ENCODE peak calls at places on chromosome 22, in seven cellular contexts. D is fibroblast of lung, F is fibroblast of mammary gland, E is neural progenitor cell, Z is DND-41, A is esophagus muscularis mucosa, M is epithelial cell of esophagus. I is an unnamed sample.

GRCh38 chr22:39351689-39352214 is 2.0 kb downstream of the SYNGR1 start:
- DNase-seq in D (peak; percentile 64), F (peak; percentile 10), E (no peak), Z (no peak), A (no peak), M (peak; percentile 47), I (no peak)

GRCh38 chr22:24178502-24179440 is 2.5 kb upstream of the SUSD2 start:
- DNase-seq in D (no peak), F (no peak), E (peak; percentile 58), Z (peak; percentile 20), A (no peak), M (no peak), I (no peak)

GRCh38 chr22:46262449-46263207 is 515 bp downstream of the PKDREJ start:
- DNase-seq in D (peak; percentile 56), F (peak; percentile 65), E (peak; percentile 74), Z (no peak), A (no peak), M (peak; percentile 58), I (no peak)

GRCh38 chr22:48741540-48741939 is 1086.1 kb downstream of the BRD1 start:
- DNase-seq in D (no peak), F (no peak), E (no peak), Z (no peak), A (no peak), M (no peak), I (peak; percentile 18)

GRCh38 chr22:31846161-31847115 is 92.6 kb downstream of the DEPDC5 start:
- DNase-seq in D (peak; percentile 90), F (peak; percentile 57), E (no peak), Z (no peak), A (no peak), M (no peak), I (no peak)

GRCh38 chr22:23094695-23095466 is 24.6 kb downstream of the GNAZ start:
- DNase-seq in D (no peak), F (no peak), E (peak; percentile 21), Z (no peak), A (no peak), M (no peak), I (no peak)

GRCh38 chr22:50340157-50340879 is 2.8 kb upstream of the PPP6R2 start:
- DNase-seq in D (peak; percentile 35), F (no peak), E (peak; percentile 56), Z (no peak), A (no peak), M (no peak), I (peak; percentile 80)

GRCh38 chr22:23151827-23152226 is 6.5 kb downstream of the RAB36 start:
- DNase-seq in D (no peak), F (no peak), E (no peak), Z (no peak), A (no peak), M (no peak), I (no peak)

GRCh38 chr22:46738961-46739870 is 1.2 kb upstream of the CERK start:
- DNase-seq in D (peak; percentile 16), F (peak; percentile 56), E (peak; percentile 36), Z (peak; percentile 52), A (no peak), M (peak; percentile 92), I (peak; percentile 53)

GRCh38 chr22:27918351-27919221 is 470 bp downstream of the PITPNB start:
- DNase-seq in D (peak; percentile 61), F (peak; percentile 48), E (peak; percentile 80), Z (peak; percentile 71), A (peak; percentile 92), M (peak; percentile 60), I (peak; percentile 73)

GRCh38 chr22:25709758-25710157 is 32.2 kb upstream of the MYO18B start:
- DNase-seq in D (no peak), F (no peak), E (no peak), Z (peak; percentile 15), A (no peak), M (peak; percentile 66), I (no peak)

GRCh38 chr22:25716637-25717036 is 25.4 kb upstream of the MYO18B start:
- DNase-seq in D (no peak), F (no peak), E (peak; percentile 11), Z (no peak), A (no peak), M (no peak), I (no peak)

GRCh38 chr22:50257451-50258360 is 3.8 kb downstream of the MAPK12 start:
- DNase-seq in D (no peak), F (no peak), E (no peak), Z (no peak), A (no peak), M (no peak), I (no peak)

DNA sequence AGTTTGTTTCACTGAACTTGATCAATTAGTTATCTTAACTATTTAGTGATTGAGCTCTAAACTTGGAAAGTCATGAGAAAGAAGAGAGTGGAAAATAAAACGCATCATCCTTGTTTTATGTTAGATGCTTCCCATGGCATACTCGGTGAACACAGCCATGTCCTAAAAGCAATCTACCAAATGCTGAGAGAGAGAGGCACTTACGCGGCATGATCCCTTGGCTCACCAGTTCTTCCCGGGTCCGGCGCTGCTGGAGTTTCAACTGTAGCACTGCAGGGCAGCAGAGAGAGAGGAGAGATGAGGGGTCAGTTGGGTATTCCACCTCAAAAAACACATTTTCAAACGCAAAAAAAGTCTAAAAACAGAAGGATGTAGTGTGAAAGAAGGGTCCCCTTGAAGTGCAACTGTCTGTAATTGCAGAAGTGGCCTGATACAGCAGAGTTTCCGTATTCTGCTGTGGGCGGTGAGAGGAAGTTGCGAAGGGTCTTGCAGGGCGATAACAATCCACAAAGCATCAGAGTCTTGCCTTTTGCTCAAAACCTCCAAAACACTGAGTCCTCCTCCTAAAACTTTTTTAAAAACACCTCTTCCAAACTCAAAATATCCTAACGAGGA is 92.7 kb downstream of the SGSM3 start:
- DNase-seq in D (no peak), F (no peak), E (no peak), Z (peak; percentile 67), A (no peak), M (no peak), I (no peak)
- H3K4me3 ChIP-seq in D (no peak overlapping the region), F (no peak overlapping the region), E (no peak overlapping the region), Z (peak overlapping the region; percentile 50), A (peak overlapping the region; percentile 19), M (no peak overlapping the region), I (no peak overlapping the region)

GRCh38 chr22:29481265-29482000 is 1.4 kb downstream of the NEFH start:
- DNase-seq in D (no peak), F (peak; percentile 7), E (peak; percentile 56), Z (no peak), A (no peak), M (no peak), I (no peak)
- H3K4me3 ChIP-seq in D (no peak overlapping the region), F (peak overlapping the region; percentile 16), E (peak overlapping the region; percentile 28), Z (no peak overlapping the region), A (peak overlapping the region; percentile 40), M (peak overlapping the region; percentile 45), I (no peak overlapping the region)

GRCh38 chr22:20180640-20181039 is 29.8 kb upstream of the CCDC188 start:
- DNase-seq in D (no peak), F (no peak), E (no peak), Z (no peak), A (no peak), M (peak; percentile 9), I (no peak)
- H3K4me3 ChIP-seq in D (no peak overlapping the region), F (no peak overlapping the region), E (no peak overlapping the region), Z (no peak overlapping the region), A (no peak overlapping the region), M (no peak overlapping the region), I (no peak overlapping the region)

DNA sequence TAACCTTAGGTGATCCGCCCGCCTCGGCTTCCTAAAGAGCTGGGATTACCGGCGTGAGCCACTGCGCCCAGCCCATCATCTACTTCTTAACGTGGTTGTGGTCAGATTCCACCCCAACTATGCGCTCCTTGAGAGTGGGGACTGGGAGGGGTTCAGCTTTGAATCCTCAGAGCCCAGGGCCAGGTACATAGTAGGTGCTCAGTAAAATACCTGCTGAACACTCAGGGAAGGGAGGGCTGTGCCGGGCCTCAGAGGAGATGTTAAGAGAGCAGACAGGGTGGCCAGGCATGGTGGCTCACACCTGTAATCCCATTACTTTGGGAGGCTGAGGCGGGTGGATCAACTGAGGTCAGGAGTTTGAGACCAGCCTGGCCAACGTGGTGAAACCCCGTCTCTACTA is 1.2 kb upstream of the LGALS1 start:
- DNase-seq in D (no peak), F (no peak), E (no peak), Z (no peak), A (no peak), M (no peak), I (no peak)
- H3K4me3 ChIP-seq in D (no peak overlapping the region), F (no peak overlapping the region), E (no peak overlapping the region), Z (no peak overlapping the region), A (peak overlapping the region; percentile 63), M (no peak overlapping the region), I (no peak overlapping the region)

GRCh38 chr22:43342347-43343261 is 568 bp downstream of the SCUBE1 start:
- DNase-seq in D (no peak), F (no peak), E (peak; percentile 44), Z (no peak), A (no peak), M (no peak), I (no peak)
- H3K4me3 ChIP-seq in D (no peak overlapping the region), F (no peak overlapping the region), E (peak overlapping the region; percentile 75), Z (no peak overlapping the region), A (peak overlapping the region; percentile 61), M (no peak overlapping the region), I (no peak overlapping the region)

DNA sequence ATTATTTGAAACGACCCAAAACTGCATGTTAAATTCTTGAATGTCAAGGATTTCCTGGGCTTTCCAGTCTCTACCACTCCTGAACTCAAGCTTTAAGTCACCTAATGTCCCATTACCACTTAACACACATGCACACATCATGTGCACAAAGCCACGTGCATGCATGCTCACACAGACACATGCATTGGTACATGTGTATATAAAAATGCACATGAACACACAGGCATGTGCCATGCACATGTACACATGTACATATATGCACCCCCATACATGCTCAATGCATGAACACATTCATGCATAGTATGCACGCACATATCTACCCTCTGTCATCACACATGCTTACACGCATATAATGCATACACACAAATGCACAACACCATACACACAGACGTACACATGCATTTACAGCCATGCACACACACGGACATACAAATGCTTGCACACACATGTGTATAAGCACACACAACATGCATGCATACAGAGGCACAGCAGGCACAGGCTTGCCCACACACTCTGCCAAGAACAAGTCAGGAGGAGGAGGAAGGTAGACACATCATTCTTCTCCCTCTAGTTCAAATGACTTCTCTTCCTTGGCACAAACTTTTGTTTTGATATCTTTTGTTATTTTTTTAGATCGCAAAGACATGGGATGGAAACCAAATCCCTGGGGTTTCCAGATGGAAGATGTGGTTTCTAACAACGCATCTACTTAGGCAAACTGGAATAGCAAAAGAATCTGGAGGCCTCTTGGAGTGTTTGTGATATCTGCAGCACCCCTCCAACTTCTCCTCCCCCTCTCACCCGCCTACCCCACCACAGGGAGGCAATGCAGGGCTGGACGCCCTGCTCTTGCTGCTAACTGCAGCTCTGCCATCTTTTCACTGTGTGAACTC is 24.6 kb downstream of the RASD2 start:
- DNase-seq in D (peak; percentile 80), F (peak; percentile 85), E (no peak), Z (no peak), A (no peak), M (peak; percentile 27), I (no peak)
- H3K4me3 ChIP-seq in D (no peak overlapping the region), F (no peak overlapping the region), E (no peak overlapping the region), Z (no peak overlapping the region), A (no peak overlapping the region), M (no peak overlapping the region), I (no peak overlapping the region)

GRCh38 chr22:44271010-44271500 is 41.7 kb downstream of the SHISAL1 start:
- DNase-seq in D (no peak), F (no peak), E (no peak), Z (no peak), A (no peak), M (no peak), I (no peak)
- H3K4me3 ChIP-seq in D (no peak overlapping the region), F (no peak overlapping the region), E (no peak overlapping the region), Z (no peak overlapping the region), A (no peak overlapping the region), M (no peak overlapping the region), I (no peak overlapping the region)